ENCODE peak calls at places on chromosomes 11 and 22, in six cellular contexts. O is stimulated activated CD8-positive, alpha-beta memory T cell treated with anti-CD3 and anti-CD28 coated beads, Interleukin-4, amount 100 ng/mL, for 48 hours; N is MG63; Z is breast epithelium; P is GM23248; Y is AG09319. A is an unnamed sample.

GRCh38 chr11:66607126-66607834 is 9.2 kb upstream of the RBM14 start:
- DNase-seq in O (no peak), N (peak), Z (peak), P (peak), Y (peak), A (no peak)

GRCh38 chr22:33832558-33833151 is 87.6 kb downstream of the LARGE1 start:
- DNase-seq in O (no peak), N (peak), Z (no peak), P (peak), Y (no peak), A (no peak)

GRCh38 chr11:62553839-62554361 is 7.3 kb upstream of the AHNAK start:
- DNase-seq in O (no peak), N (peak), Z (no peak), P (peak), Y (no peak), A (no peak)

GRCh38 chr22:46337870-46338269 is 2.4 kb downstream of the TRMU start:
- DNase-seq in O (no peak), N (no peak), Z (no peak), P (peak), Y (no peak), A (no peak)

GRCh38 chr11:104043137-104043536 is 6.7 kb downstream of the DDI1 start:
- DNase-seq in O (no peak), N (no peak), Z (no peak), P (no peak), Y (no peak), A (no peak)

GRCh38 chr11:393219-394033 is 583 bp upstream of the PKP3 start:
- DNase-seq in O (peak), N (peak), Z (peak), P (peak), Y (peak), A (no peak)

GRCh38 chr11:102727890-102728289 is 3.1 kb upstream of the MMP8 start:
- DNase-seq in O (no peak), N (peak), Z (no peak), P (peak), Y (no peak), A (no peak)

GRCh38 chr22:37460684-37461083 is 25.5 kb downstream of the MFNG start:
- DNase-seq in O (no peak), N (no peak), Z (no peak), P (no peak), Y (no peak), A (no peak)

GRCh38 chr11:121449626-121450025 is 2.5 kb upstream of the SORL1 start:
- DNase-seq in O (no peak), N (no peak), Z (no peak), P (no peak), Y (no peak), A (no peak)

GRCh38 chr11:95923730-95924413 is at the start of gene MTMR2:
- DNase-seq in O (peak), N (peak), Z (peak), P (peak), Y (peak), A (peak)

GRCh38 chr11:29063630-29064361 is 953.0 kb downstream of the KCNA4 start:
- DNase-seq in O (no peak), N (no peak), Z (no peak), P (no peak), Y (no peak), A (no peak)

GRCh38 chr11:2178906-2179494 is 7.4 kb upstream of the TH start:
- DNase-seq in O (no peak), N (peak), Z (no peak), P (peak), Y (no peak), A (no peak)

GRCh38 chr11:87081358-87081757 is 43.6 kb downstream of the TMEM135 start:
- DNase-seq in O (no peak), N (no peak), Z (no peak), P (no peak), Y (no peak), A (no peak)

A was measured in ascending aorta.